ENCODE peak calls at places on chromosome 2, in five cellular contexts. One of them, this sample, is unnamed.

GRCh38 chr2:119739580-119740255 is 20.0 kb upstream of the PTPN4 start:
- DNase-seq in OCI-M1: no peak
- DNase-seq in GM12865: no peak
- DNase-seq in fibroblast of lung: no peak
- DNase-seq in GM03348: no peak
- DNase-seq in this sample: no peak

GRCh38 chr2:209411718-209412117 is 12.1 kb upstream of the MAP2 start:
- DNase-seq in OCI-M1: no peak
- DNase-seq in GM12865: no peak
- DNase-seq in fibroblast of lung: no peak
- DNase-seq in GM03348: no peak
- DNase-seq in this sample: no peak

GRCh38 chr2:37344453-37345361 is at the start of gene QPCT:
- DNase-seq in OCI-M1: no peak
- DNase-seq in GM12865: peak; percentile 19
- DNase-seq in fibroblast of lung: peak; percentile 68
- DNase-seq in GM03348: peak; percentile 72
- DNase-seq in this sample: peak; percentile 57

GRCh38 chr2:53490659-53491058 is 276.9 kb upstream of the CHAC2 start:
- DNase-seq in OCI-M1: no peak
- DNase-seq in GM12865: no peak
- DNase-seq in fibroblast of lung: peak; percentile 86
- DNase-seq in GM03348: peak; percentile 68
- DNase-seq in this sample: peak; percentile 17

GRCh38 chr2:172087191-172087779 is 2.0 kb downstream of the DLX1 start:
- DNase-seq in OCI-M1: no peak
- DNase-seq in GM12865: no peak
- DNase-seq in fibroblast of lung: no peak
- DNase-seq in GM03348: no peak
- DNase-seq in this sample: no peak

GRCh38 chr2:226358688-226359087 is 440.9 kb downstream of the IRS1 start:
- DNase-seq in OCI-M1: no peak
- DNase-seq in GM12865: no peak
- DNase-seq in fibroblast of lung: no peak
- DNase-seq in GM03348: no peak
- DNase-seq in this sample: no peak

GRCh38 chr2:207156451-207157161 is 9.1 kb downstream of the KLF7 start:
- DNase-seq in OCI-M1: no peak
- DNase-seq in GM12865: peak; percentile 64
- DNase-seq in fibroblast of lung: peak; percentile 57
- DNase-seq in GM03348: no peak
- DNase-seq in this sample: no peak

GRCh38 chr2:29940706-29941105 is 19.3 kb upstream of the ALK start:
- DNase-seq in OCI-M1: no peak
- DNase-seq in GM12865: no peak
- DNase-seq in fibroblast of lung: peak; percentile 3
- DNase-seq in GM03348: no peak
- DNase-seq in this sample: no peak

This sample was measured in glutamatergic neuron.